ENCODE peak calls at places on chromosome 3, in five cellular contexts. P is prostate gland, F is IMR-90, Y is body of pancreas, Q is sigmoid colon. I is an unnamed sample.

GRCh38 chr3:145704020-145704419 is 457.0 kb downstream of the PLOD2 start:
- DNase-seq in P (no peak), F (no peak), Y (peak), Q (no peak), I (no peak)

GRCh38 chr3:184167786-184168185 is 6.9 kb upstream of the AP2M1 start:
- DNase-seq in P (no peak), F (no peak), Y (no peak), Q (no peak), I (no peak)

GRCh38 chr3:134372405-134373277 is 1.6 kb downstream of the AMOTL2 start:
- DNase-seq in P (no peak), F (peak), Y (no peak), Q (peak), I (no peak)

GRCh38 chr3:15052335-15053242 is 12.5 kb downstream of the MRPS25 start:
- DNase-seq in P (no peak), F (no peak), Y (no peak), Q (no peak), I (no peak)

GRCh38 chr3:33030802-33031201 is 66.1 kb downstream of the GLB1 start:
- DNase-seq in P (no peak), F (no peak), Y (no peak), Q (no peak), I (no peak)

GRCh38 chr3:52406231-52406661 is 38.7 kb downstream of the SEMA3G start:
- DNase-seq in P (peak), F (no peak), Y (no peak), Q (peak), I (peak)

GRCh38 chr3:129482721-129483120 is 42.7 kb downstream of the IFT122 start:
- DNase-seq in P (no peak), F (no peak), Y (no peak), Q (no peak), I (no peak)

GRCh38 chr3:124248471-124249028 is 256.6 kb upstream of the ROPN1 start:
- DNase-seq in P (no peak), F (peak), Y (peak), Q (peak), I (peak)

GRCh38 chr3:101926594-101927105 is 77.3 kb downstream of the NFKBIZ start:
- DNase-seq in P (peak), F (no peak), Y (no peak), Q (no peak), I (no peak)

GRCh38 chr3:114809668-114810413 is 337.2 kb downstream of the ZBTB20 start:
- DNase-seq in P (no peak), F (peak), Y (no peak), Q (no peak), I (no peak)

GRCh38 chr3:54818942-54819341 is 108.9 kb downstream of the LRTM1 start:
- DNase-seq in P (no peak), F (no peak), Y (no peak), Q (no peak), I (no peak)

GRCh38 chr3:3800685-3801509 is 1.7 kb downstream of the LRRN1 start:
- DNase-seq in P (peak), F (no peak), Y (peak), Q (no peak), I (peak)

GRCh38 chr3:170555329-170555728 is 30.5 kb downstream of the SLC7A14 start:
- DNase-seq in P (no peak), F (peak), Y (no peak), Q (no peak), I (no peak)

GRCh38 chr3:177929310-177929709 is 606.9 kb upstream of the KCNMB2 start:
- DNase-seq in P (no peak), F (peak), Y (no peak), Q (no peak), I (no peak)

GRCh38 chr3:62529230-62529629 is 155.9 kb upstream of the FEZF2 start:
- DNase-seq in P (no peak), F (peak), Y (peak), Q (no peak), I (peak)

GRCh38 chr3:14646589-14647413 is 4.8 kb upstream of the CCDC174 start:
- DNase-seq in P (no peak), F (no peak), Y (no peak), Q (no peak), I (no peak)

GRCh38 chr3:50807266-50807665 is 132.5 kb downstream of the DOCK3 start:
- DNase-seq in P (no peak), F (no peak), Y (peak), Q (no peak), I (peak)

GRCh38 chr3:138051946-138052802 is 42.2 kb downstream of the CLDN18 start:
- DNase-seq in P (no peak), F (peak), Y (peak), Q (no peak), I (peak)

GRCh38 chr3:46853441-46854410 is 9.5 kb downstream of the MYL3 start:
- DNase-seq in P (no peak), F (no peak), Y (peak), Q (peak), I (no peak)

GRCh38 chr3:197501879-197502620 is 53.7 kb downstream of the BDH1 start:
- DNase-seq in P (no peak), F (peak), Y (peak), Q (no peak), I (peak)

GRCh38 chr3:32285910-32286309 is 47.4 kb downstream of the CMTM8 start:
- DNase-seq in P (no peak), F (no peak), Y (peak), Q (no peak), I (no peak)

GRCh38 chr3:50674349-50675178 is at the start of gene DOCK3:
- DNase-seq in P (peak), F (peak), Y (peak), Q (peak), I (peak)

GRCh38 chr3:156456771-156457224 is 98.1 kb downstream of the SSR3 start:
- DNase-seq in P (peak), F (peak), Y (peak), Q (no peak), I (no peak)

GRCh38 chr3:132645058-132645457 is 14.6 kb downstream of the ACAD11 start:
- DNase-seq in P (no peak), F (no peak), Y (no peak), Q (no peak), I (no peak)

GRCh38 chr3:132232231-132232792 is 84.9 kb upstream of the ACP3 start:
- DNase-seq in P (no peak), F (no peak), Y (no peak), Q (no peak), I (no peak)

GRCh38 chr3:195015021-195015420 is 255.9 kb downstream of the XXYLT1 start:
- DNase-seq in P (no peak), F (no peak), Y (no peak), Q (peak), I (no peak)

GRCh38 chr3:43953814-43954241 is 263.1 kb downstream of the ABHD5 start:
- DNase-seq in P (no peak), F (peak), Y (no peak), Q (no peak), I (no peak)

GRCh38 chr3:43522702-43523362 is 99.0 kb downstream of the ANO10 start:
- DNase-seq in P (no peak), F (peak), Y (no peak), Q (no peak), I (no peak)

GRCh38 chr3:67783281-67784250 is 129.2 kb upstream of the SUCLG2 start:
- DNase-seq in P (no peak), F (peak), Y (no peak), Q (no peak), I (no peak)

GRCh38 chr3:29153811-29154210 is 127.1 kb upstream of the RBMS3 start:
- DNase-seq in P (no peak), F (no peak), Y (no peak), Q (no peak), I (no peak)

GRCh38 chr3:61948699-61949305 is 387.4 kb downstream of the PTPRG start:
- DNase-seq in P (no peak), F (no peak), Y (no peak), Q (no peak), I (no peak)

DNA sequence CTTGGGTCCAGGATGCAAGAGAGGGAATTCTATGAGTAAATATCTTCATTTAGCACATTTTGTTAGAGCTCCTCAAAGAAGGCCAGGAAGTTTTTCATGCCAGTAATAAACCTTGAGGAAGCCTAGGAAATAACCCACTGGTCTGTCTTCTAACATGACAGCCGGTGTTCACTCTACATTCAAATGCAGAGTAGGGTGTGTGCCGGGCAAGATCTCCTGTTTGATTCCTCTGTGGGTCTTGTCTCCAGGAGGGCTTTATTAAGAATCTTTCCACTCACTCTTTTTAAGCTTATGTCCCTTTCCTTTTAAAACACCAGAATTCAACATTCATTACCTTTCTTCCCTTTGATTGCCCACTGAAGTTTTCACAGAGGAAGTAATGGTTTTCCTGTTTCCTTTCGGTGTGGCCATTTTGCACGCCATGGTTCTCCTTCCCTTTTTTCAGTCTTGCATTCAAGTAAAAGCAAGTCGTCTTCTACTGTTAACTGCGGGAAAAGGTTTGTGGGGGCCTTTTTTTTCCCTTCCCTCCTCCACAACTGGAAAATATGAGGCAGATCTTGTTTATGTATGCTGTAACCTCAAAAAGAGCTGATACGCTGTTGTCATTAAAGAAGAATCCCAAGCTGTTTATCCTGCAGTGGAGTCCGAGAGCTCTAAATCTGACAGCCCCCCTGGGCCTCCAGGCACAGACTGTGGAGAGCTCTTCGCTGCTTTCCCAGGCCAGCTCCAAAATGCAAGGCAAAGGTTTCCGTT is 40.6 kb downstream of the FILIP1L start:
- DNase-seq in P (no peak), F (peak), Y (no peak), Q (peak), I (no peak)
- TF ChIP-seq POLR2A in P (no peak), F (no peak), Y (no peak), Q (no peak), I (no peak)

GRCh38 chr3:172710709-172711456 is at the start of gene NCEH1:
- DNase-seq in P (peak), F (peak), Y (peak), Q (peak), I (peak)
- TF ChIP-seq POLR2A in P (peak), F (peak), Y (peak), Q (peak), I (peak)

DNA sequence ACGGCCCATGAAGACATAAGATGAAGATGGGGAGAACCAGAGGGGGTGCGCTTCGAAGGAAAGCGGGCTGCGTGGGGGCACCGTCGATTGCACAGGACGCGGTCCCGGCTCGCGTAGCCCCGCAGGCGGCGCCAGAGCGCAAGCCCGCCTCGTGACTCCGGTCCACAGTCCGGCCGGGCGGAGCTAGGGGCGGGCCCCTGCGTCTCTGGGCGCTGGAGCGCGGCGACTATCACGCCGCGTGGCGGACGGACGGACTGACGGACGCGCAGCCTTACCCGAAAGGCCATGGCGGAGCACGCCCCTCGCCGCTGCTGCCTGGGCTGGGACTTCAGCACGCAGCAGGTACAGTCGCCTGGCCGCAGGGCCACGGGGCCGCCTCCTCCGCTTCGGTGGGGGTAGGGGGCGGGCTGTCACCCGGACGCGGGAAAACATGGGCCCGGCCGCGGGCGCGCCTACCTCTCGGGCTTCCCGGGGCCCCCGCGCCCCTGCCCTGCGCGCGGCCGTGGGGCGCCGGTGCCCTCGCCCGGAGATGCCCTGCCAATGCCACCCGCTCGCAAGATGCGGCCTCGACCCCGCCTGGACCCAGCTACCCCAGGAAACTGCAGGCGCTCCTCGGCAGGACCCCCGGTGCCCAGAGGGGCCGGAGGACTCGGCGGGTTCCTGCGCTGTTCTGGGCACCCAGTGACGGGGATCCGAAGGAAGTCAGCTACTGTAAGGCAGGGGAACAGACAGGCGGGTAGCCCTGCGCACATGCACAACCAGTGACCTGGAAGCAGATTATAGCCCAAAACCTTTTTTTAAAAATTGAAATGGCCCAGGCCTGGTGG is at the start of gene XYLB:
- DNase-seq in P (peak), F (peak), Y (peak), Q (peak), I (peak)
- TF ChIP-seq POLR2A in P (peak), F (no peak), Y (peak), Q (no peak), I (no peak)

DNA sequence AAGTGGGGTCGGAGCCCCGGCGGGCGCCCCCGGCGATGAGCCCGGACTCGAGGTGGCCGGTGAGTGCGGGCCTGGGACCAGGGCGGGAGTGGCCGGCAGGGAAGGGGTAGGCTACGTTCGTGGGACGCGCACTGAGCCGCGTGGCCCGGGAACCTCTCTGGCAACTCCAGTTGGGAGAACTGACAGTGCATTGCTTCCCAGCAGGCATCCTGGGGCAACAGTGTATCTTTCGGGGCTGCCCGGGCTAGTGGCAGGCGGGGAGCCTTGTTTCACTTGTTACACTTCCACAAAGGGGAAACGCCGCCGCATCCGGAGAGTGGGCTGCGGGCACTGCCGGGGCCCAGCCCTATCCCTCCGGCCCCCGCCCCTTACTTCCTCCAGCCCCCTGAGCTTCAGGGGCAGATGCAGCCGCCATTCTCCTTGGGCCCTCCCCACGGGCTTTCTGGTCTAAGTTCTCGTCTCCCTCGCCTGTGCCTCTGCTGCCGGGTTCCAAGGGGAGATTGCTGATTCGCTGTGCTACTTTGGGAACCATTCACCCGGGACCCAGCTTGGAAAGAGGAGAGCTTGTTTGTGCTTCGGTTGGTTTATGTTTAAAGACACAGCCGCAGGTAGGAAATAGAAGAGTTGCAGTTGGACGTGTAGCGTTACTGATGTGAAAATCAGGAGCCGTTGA is 681 bp downstream of the BRPF1 start:
- DNase-seq in P (no peak), F (no peak), Y (peak), Q (no peak), I (peak)
- TF ChIP-seq POLR2A in P (no peak), F (no peak), Y (no peak), Q (no peak), I (no peak)

DNA sequence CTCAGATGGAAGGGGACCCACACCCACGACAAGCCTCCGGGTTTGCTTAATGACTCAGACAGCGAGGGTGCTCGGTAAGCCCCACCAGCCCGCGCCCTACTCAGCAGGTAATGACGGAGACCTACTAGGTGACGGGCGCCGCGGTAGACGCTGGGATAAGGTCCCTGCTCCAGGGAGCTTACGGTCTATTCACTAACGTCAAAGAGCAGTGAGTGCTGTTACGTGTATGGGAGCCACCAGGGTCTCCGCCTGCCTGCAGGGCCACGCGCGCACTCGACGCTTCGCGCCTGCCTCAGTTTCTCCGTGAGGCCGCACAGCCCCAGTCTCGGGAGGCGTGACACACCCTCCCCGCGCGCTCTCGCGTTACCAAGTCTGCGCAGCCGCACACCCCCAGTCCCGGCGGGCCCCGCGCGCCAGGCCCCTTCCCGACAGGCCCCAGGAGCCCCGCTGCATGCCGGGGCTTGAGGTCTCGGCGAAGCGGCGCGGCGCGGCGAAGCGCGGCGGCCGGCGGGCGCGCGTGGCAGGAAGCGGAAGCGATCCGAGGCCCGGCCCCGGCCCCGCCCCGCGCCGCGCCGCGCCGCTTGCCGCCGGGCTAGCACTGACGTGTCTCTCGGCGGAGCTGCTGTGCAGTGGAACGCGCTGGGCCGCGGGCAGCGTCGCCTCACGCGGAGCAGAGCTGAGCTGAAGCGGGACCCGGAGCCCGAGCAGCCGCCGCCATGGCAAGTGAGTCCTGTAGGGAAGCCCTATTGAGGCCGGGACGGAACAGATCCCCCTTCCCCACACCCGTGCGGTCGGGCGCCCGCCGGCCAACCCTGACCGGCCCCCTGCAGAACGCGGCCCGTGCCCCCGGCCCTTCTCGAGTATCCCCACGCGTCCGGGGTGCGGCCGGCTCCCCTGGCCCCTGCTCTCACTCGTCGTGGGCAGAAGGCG is at the start of gene SEC61A1:
- DNase-seq in P (peak), F (peak), Y (peak), Q (peak), I (peak)
- TF ChIP-seq POLR2A in P (peak), F (peak), Y (peak), Q (peak), I (peak)